ENCODE peak calls at places on chromosomes 1 and 21, in ten cellular contexts. G is midbrain, I is fibroblast of pulmonary artery, Y is HEK293T, N is heart left ventricle, U is mesothelial cell of epicardium, R is kidney tubule cell, B is progenitor cell of endocrine pancreas, Q is NCI-H2171 treated with DMSO at 0.1 percent for 48 hours, F is GM04504. K is an unnamed sample.

GRCh38 chr1:111754964-111755320 is 759 bp upstream of the DDX20 start:
- DNase-seq in G (peak; percentile 66), I (peak; percentile 73), Y (peak; percentile 68), N (peak; percentile 54), U (peak; percentile 58), R (peak; percentile 48), B (no peak), Q (peak; percentile 92), F (peak; percentile 28), K (peak; percentile 82)

GRCh38 chr1:237235080-237235479 is 193.1 kb downstream of the RYR2 start:
- DNase-seq in G (no peak), I (no peak), Y (no peak), N (peak; percentile 27), U (no peak), R (no peak), B (no peak), Q (peak; percentile 89), F (no peak), K (no peak)

GRCh38 chr1:89465201-89465600 is 59.4 kb upstream of the LRRC8B start:
- DNase-seq in G (no peak), I (peak; percentile 4), Y (no peak), N (no peak), U (no peak), R (peak; percentile 90), B (no peak), Q (no peak), F (no peak), K (peak; percentile 56)

GRCh38 chr1:66074147-66074546 is 281.5 kb downstream of the PDE4B start:
- DNase-seq in G (no peak), I (no peak), Y (no peak), N (no peak), U (no peak), R (no peak), B (no peak), Q (no peak), F (no peak), K (no peak)

GRCh38 chr1:167635233-167635648 is 5.2 kb downstream of the RCSD1 start:
- DNase-seq in G (no peak), I (peak; percentile 54), Y (peak; percentile 65), N (peak; percentile 65), U (peak; percentile 65), R (no peak), B (no peak), Q (peak; percentile 66), F (no peak), K (no peak)

GRCh38 chr1:234111458-234112142 is 207.1 kb downstream of the SLC35F3 start:
- DNase-seq in G (peak; percentile 32), I (peak; percentile 10), Y (peak; percentile 56), N (peak; percentile 23), U (no peak), R (peak; percentile 78), B (peak; percentile 35), Q (peak; percentile 10), F (peak; percentile 11), K (peak; percentile 54)

GRCh38 chr1:228143480-228144212 is 3.6 kb downstream of the GUK1 start:
- DNase-seq in G (no peak), I (no peak), Y (no peak), N (no peak), U (no peak), R (no peak), B (no peak), Q (no peak), F (no peak), K (no peak)

GRCh38 chr21:41874611-41875010 is 4.5 kb downstream of the PRDM15 start:
- DNase-seq in G (no peak), I (no peak), Y (no peak), N (no peak), U (no peak), R (no peak), B (no peak), Q (peak; percentile 36), F (no peak), K (no peak)

GRCh38 chr1:16006552-16007485 is 2.8 kb downstream of the SRARP start:
- DNase-seq in G (no peak), I (peak; percentile 33), Y (no peak), N (no peak), U (no peak), R (peak; percentile 39), B (no peak), Q (no peak), F (no peak), K (no peak)

GRCh38 chr1:175481126-175482071 is 262.0 kb downstream of the TNR start:
- DNase-seq in G (peak; percentile 5), I (peak; percentile 53), Y (peak; percentile 42), N (no peak), U (no peak), R (peak; percentile 25), B (no peak), Q (peak; percentile 37), F (no peak), K (peak; percentile 29)

GRCh38 chr1:109628540-109629321 is 9.1 kb downstream of the AMPD2 start:
- DNase-seq in G (no peak), I (no peak), Y (no peak), N (no peak), U (no peak), R (peak; percentile 97), B (no peak), Q (no peak), F (no peak), K (peak; percentile 91)

GRCh38 chr1:112605633-112606327 is 13.2 kb downstream of the ST7L start:
- DNase-seq in G (no peak), I (no peak), Y (no peak), N (no peak), U (no peak), R (no peak), B (no peak), Q (no peak), F (no peak), K (no peak)

GRCh38 chr1:200253774-200254495 is 155.9 kb downstream of the ZNF281 start:
- DNase-seq in G (no peak), I (no peak), Y (no peak), N (no peak), U (no peak), R (no peak), B (no peak), Q (no peak), F (no peak), K (no peak)